ENCODE peak calls at places on chromosome 20, in nine cellular contexts. C, P, I, T, B, O, K, L and A are unnamed samples.

GRCh38 chr20:59043698-59044097 is 1.1 kb upstream of the PRELID3B start:
- DNase-seq in C (no peak), P (no peak), I (no peak), T (peak; percentile 47), B (no peak), O (no peak), K (no peak), L (no peak), A (no peak)

GRCh38 chr20:45328451-45328850 is 19.8 kb downstream of the SDC4 start:
- DNase-seq in C (no peak), P (no peak), I (no peak), T (no peak), B (no peak), O (no peak), K (no peak), L (no peak), A (no peak)

GRCh38 chr20:24762371-24762770 is 186.7 kb upstream of the CST7 start:
- DNase-seq in C (no peak), P (no peak), I (peak; percentile 7), T (no peak), B (no peak), O (no peak), K (peak; percentile 60), L (no peak), A (no peak)

GRCh38 chr20:46438156-46438750 is 31.8 kb upstream of the ELMO2 start:
- DNase-seq in C (no peak), P (no peak), I (no peak), T (peak; percentile 41), B (peak; percentile 35), O (no peak), K (no peak), L (no peak), A (no peak)

GRCh38 chr20:53343433-53343832 is 250.2 kb downstream of the ZNF217 start:
- DNase-seq in C (no peak), P (no peak), I (no peak), T (no peak), B (no peak), O (no peak), K (no peak), L (no peak), A (no peak)

GRCh38 chr20:61436268-61436667 is 184.2 kb downstream of the CDH4 start:
- DNase-seq in C (no peak), P (no peak), I (no peak), T (peak; percentile 79), B (no peak), O (no peak), K (no peak), L (no peak), A (peak; percentile 8)

GRCh38 chr20:49909499-49910339 is 5.6 kb downstream of the SPATA2 start:
- DNase-seq in C (no peak), P (peak; percentile 65), I (no peak), T (no peak), B (peak; percentile 66), O (no peak), K (no peak), L (no peak), A (no peak)

GRCh38 chr20:56995157-56995556 is 271.3 kb downstream of the BMP7 start:
- DNase-seq in C (no peak), P (no peak), I (no peak), T (no peak), B (no peak), O (no peak), K (no peak), L (no peak), A (no peak)

GRCh38 chr20:52279667-52280180 is 88.1 kb upstream of the ZFP64 start:
- DNase-seq in C (no peak), P (no peak), I (no peak), T (peak; percentile 55), B (no peak), O (no peak), K (no peak), L (no peak), A (no peak)

GRCh38 chr20:21607971-21608735 is 94.3 kb upstream of the NKX2-2 start:
- DNase-seq in C (no peak), P (no peak), I (no peak), T (no peak), B (no peak), O (no peak), K (no peak), L (peak; percentile 52), A (no peak)

GRCh38 chr20:9966966-9967365 is 67.8 kb upstream of the ANKEF1 start:
- DNase-seq in C (no peak), P (no peak), I (no peak), T (peak; percentile 1), B (peak; percentile 42), O (no peak), K (no peak), L (no peak), A (no peak)

GRCh38 chr20:25007491-25008305 is 15.1 kb upstream of the APMAP start:
- DNase-seq in C (no peak), P (no peak), I (no peak), T (no peak), B (no peak), O (no peak), K (peak; percentile 80), L (no peak), A (no peak)

GRCh38 chr20:53917145-53918009 is 153.0 kb downstream of the BCAS1 start:
- DNase-seq in C (no peak), P (no peak), I (no peak), T (peak; percentile 95), B (no peak), O (no peak), K (peak; percentile 90), L (no peak), A (peak; percentile 38)

GRCh38 chr20:5675103-5676091 is 74.8 kb upstream of the SHLD1 start:
- DNase-seq in C (no peak), P (no peak), I (no peak), T (peak; percentile 14), B (no peak), O (no peak), K (no peak), L (no peak), A (no peak)

GRCh38 chr20:9903048-9903651 is 64.3 kb upstream of the PAK5 start:
- DNase-seq in C (no peak), P (peak; percentile 33), I (no peak), T (no peak), B (no peak), O (no peak), K (no peak), L (no peak), A (no peak)

GRCh38 chr20:25579081-25579770 is 6.1 kb downstream of the NINL start:
- DNase-seq in C (no peak), P (peak; percentile 26), I (no peak), T (no peak), B (no peak), O (no peak), K (no peak), L (no peak), A (no peak)

GRCh38 chr20:32763202-32763999 is 1.2 kb downstream of the DNMT3B start:
- DNase-seq in C (no peak), P (peak; percentile 48), I (no peak), T (no peak), B (peak; percentile 71), O (no peak), K (no peak), L (no peak), A (no peak)

GRCh38 chr20:4108495-4109306 is 93.3 kb upstream of the RNF24 start:
- DNase-seq in C (peak; percentile 46), P (peak; percentile 64), I (peak; percentile 48), T (peak; percentile 90), B (peak; percentile 85), O (peak; percentile 9), K (no peak), L (peak; percentile 45), A (no peak)

GRCh38 chr20:3935295-3935955 is 46.2 kb downstream of the PANK2 start:
- DNase-seq in C (no peak), P (no peak), I (no peak), T (peak; percentile 59), B (no peak), O (no peak), K (no peak), L (no peak), A (no peak)

GRCh38 chr20:11168026-11168425 is 494.2 kb upstream of the JAG1 start:
- DNase-seq in C (no peak), P (no peak), I (no peak), T (peak; percentile 52), B (no peak), O (no peak), K (no peak), L (no peak), A (no peak)

GRCh38 chr20:51985013-51985415 is 182.7 kb upstream of the SALL4 start:
- DNase-seq in C (no peak), P (no peak), I (no peak), T (peak; percentile 99), B (peak; percentile 79), O (no peak), K (no peak), L (no peak), A (peak; percentile 92)

GRCh38 chr20:62010551-62011402 is 54.9 kb downstream of the TAF4 start:
- DNase-seq in C (peak; percentile 64), P (peak; percentile 75), I (peak; percentile 38), T (peak; percentile 42), B (peak; percentile 86), O (peak; percentile 20), K (no peak), L (no peak), A (no peak)

GRCh38 chr20:48635791-48636267 is 192.0 kb downstream of the PREX1 start:
- DNase-seq in C (peak; percentile 57), P (peak; percentile 87), I (peak; percentile 62), T (no peak), B (peak; percentile 99), O (peak; percentile 32), K (no peak), L (peak; percentile 60), A (no peak)

GRCh38 chr20:25353368-25353753 is 37.3 kb downstream of the ABHD12 start:
- DNase-seq in C (no peak), P (no peak), I (no peak), T (no peak), B (no peak), O (no peak), K (no peak), L (no peak), A (no peak)

GRCh38 chr20:47691632-47692031 is 93.6 kb downstream of the SULF2 start:
- DNase-seq in C (no peak), P (no peak), I (no peak), T (peak; percentile 21), B (no peak), O (no peak), K (no peak), L (no peak), A (no peak)

GRCh38 chr20:51375561-51375960 is 167.0 kb downstream of the NFATC2 start:
- DNase-seq in C (no peak), P (no peak), I (no peak), T (no peak), B (no peak), O (no peak), K (no peak), L (no peak), A (no peak)

GRCh38 chr20:54168961-54169862 is 4.6 kb downstream of the CYP24A1 start:
- DNase-seq in C (no peak), P (no peak), I (no peak), T (no peak), B (no peak), O (no peak), K (no peak), L (no peak), A (no peak)

GRCh38 chr20:33477386-33478234 is 12.3 kb upstream of the CBFA2T2 start:
- DNase-seq in C (no peak), P (no peak), I (no peak), T (no peak), B (no peak), O (no peak), K (no peak), L (no peak), A (no peak)

GRCh38 chr20:3046677-3047462 is 1.0 kb downstream of the MRPS26 start:
- DNase-seq in C (no peak), P (no peak), I (peak; percentile 22), T (no peak), B (no peak), O (no peak), K (no peak), L (no peak), A (no peak)

GRCh38 chr20:33732166-33732970 is 572 bp downstream of the ZNF341 start:
- DNase-seq in C (peak; percentile 76), P (peak; percentile 89), I (no peak), T (peak; percentile 85), B (peak; percentile 58), O (peak; percentile 67), K (peak; percentile 96), L (peak; percentile 75), A (no peak)

GRCh38 chr20:13432126-13432525 is 206.6 kb downstream of the TASP1 start:
- DNase-seq in C (no peak), P (no peak), I (no peak), T (no peak), B (no peak), O (no peak), K (no peak), L (no peak), A (no peak)